ENCODE peak calls at places on chromosomes 3 and 15, in seven cellular contexts. P, Y, F, C, J, U and T are unnamed samples.

GRCh38 chr3:101588626-101589025 is 14.6 kb downstream of the PCNP start:
- DNase-seq in F (no peak), J (no peak), Y (no peak), U (no peak), C (no peak), P (no peak), T (no peak)

GRCh38 chr3:187986514-187986934 is 167.4 kb upstream of the LPP start:
- DNase-seq in J (no peak), P (no peak), U (no peak), Y (no peak), C (no peak), F (no peak), T (no peak)

GRCh38 chr3:133924041-133924440 is 28.4 kb upstream of the RAB6B start:
- DNase-seq in J (no peak), U (no peak), F (no peak), P (no peak), Y (no peak), C (no peak), T (no peak)

GRCh38 chr3:45124956-45125355 is 21.2 kb downstream of the CDCP1 start:
- DNase-seq in Y (no peak), F (no peak), P (no peak), U (no peak), J (no peak), C (no peak), T (no peak)

GRCh38 chr15:87764461-87765236 is 491.9 kb downstream of the NTRK3 start:
- DNase-seq in F (no peak), P (no peak), J (no peak), U (peak; percentile 83), Y (no peak), C (no peak), T (no peak)

GRCh38 chr3:121574449-121574848 is 6.7 kb downstream of the ARGFX start:
- DNase-seq in P (no peak), J (no peak), C (no peak), U (no peak), Y (no peak), F (peak; percentile 44), T (no peak)

GRCh38 chr3:180496995-180497394 is 105.0 kb upstream of the TTC14 start:
- DNase-seq in J (no peak), F (no peak), U (no peak), P (no peak), C (no peak), Y (no peak), T (no peak)

GRCh38 chr3:3105815-3106214 is 4.4 kb downstream of the IL5RA start:
- DNase-seq in U (no peak), C (no peak), F (no peak), J (no peak), Y (no peak), P (no peak), T (no peak)

GRCh38 chr3:37295925-37296324 is 121.5 kb upstream of the LRRFIP2 start:
- DNase-seq in P (no peak), J (no peak), Y (no peak), F (no peak), C (no peak), U (no peak), T (no peak)

GRCh38 chr3:133384331-133385027 is 15.4 kb upstream of the BFSP2 start:
- DNase-seq in Y (peak; percentile 63), J (peak; percentile 40), P (peak; percentile 78), F (peak; percentile 30), U (peak; percentile 88), C (peak; percentile 73), T (peak; percentile 55)

GRCh38 chr15:89167267-89168176 is 53.9 kb downstream of the RLBP1 start:
- DNase-seq in U (no peak), P (no peak), J (peak; percentile 46), F (no peak), C (no peak), Y (no peak), T (no peak)

GRCh38 chr3:58291671-58292338 is 14.2 kb upstream of the RPP14 start:
- DNase-seq in C (no peak), Y (no peak), J (no peak), F (no peak), P (no peak), U (no peak), T (no peak)

GRCh38 chr3:69354948-69355347 is 30.9 kb downstream of the FRMD4B start:
- DNase-seq in U (no peak), Y (no peak), P (no peak), F (no peak), C (no peak), J (no peak), T (no peak)

GRCh38 chr3:17151598-17152373 is 267.0 kb downstream of the PLCL2 start:
- DNase-seq in C (no peak), U (no peak), F (no peak), Y (no peak), P (no peak), J (peak; percentile 21), T (no peak)

GRCh38 chr15:38354321-38354929 is 99.5 kb upstream of the FAM98B start:
- DNase-seq in J (peak; percentile 29), Y (no peak), F (peak; percentile 64), P (no peak), C (peak; percentile 83), U (peak; percentile 66), T (peak; percentile 70)

GRCh38 chr3:63662500-63662899 is 10.0 kb downstream of the SNTN start:
- DNase-seq in C (no peak), Y (no peak), F (peak; percentile 25), U (peak; percentile 49), J (no peak), P (no peak), T (no peak)

DNA sequence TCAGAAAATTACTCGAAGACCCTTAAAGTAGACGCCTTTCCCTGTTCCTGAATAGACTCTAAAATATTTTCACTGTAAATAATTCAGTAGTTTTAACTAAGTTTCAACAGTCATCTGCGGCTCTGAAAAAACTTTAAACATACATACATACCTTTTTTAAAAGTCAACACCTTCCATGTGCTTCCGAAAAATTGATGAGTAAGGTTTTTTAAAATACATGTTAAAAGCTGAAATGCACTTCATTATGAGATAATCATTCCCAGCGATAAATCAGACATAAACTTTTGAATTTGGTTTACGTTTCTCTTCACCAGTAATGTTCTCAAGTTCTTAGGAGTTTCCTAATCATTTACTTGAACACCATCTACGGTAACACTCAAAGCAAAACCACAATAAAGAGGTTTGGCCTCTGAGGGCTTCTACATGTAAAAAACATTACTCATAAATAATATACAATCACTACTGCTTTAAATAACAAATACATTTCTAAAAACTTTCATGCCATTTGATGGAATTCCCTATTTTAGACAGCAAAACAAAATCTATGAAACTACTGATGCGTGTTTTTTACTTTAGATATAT is 403.5 kb downstream of the SHQ1 start:
- DNase-seq in P (no peak), U (no peak), C (no peak), F (no peak), J (no peak), Y (no peak), T (no peak)
- H3K4me1 ChIP-seq in P (peaks cover 43% of the 10 kb centered on the region), U (peaks cover 36% of the 10 kb centered on the region), C (peaks cover 18% of the 10 kb centered on the region), F (peaks cover 11% of the 10 kb centered on the region), J (peaks cover 41% of the 10 kb centered on the region), Y (peaks cover 42% of the 10 kb centered on the region), T (peaks cover 66% of the 10 kb centered on the region)

GRCh38 chr15:90934949-90935751 is at the start of gene UNC45A:
- DNase-seq in P (peak; percentile 97), F (peak; percentile 98), J (peak; percentile 93), C (peak; percentile 95), Y (peak; percentile 95), U (peak; percentile 96), T (peak; percentile 95)

GRCh38 chr15:90933310-90933709 is 961 bp upstream of the HDDC3 start:
- DNase-seq in C (no peak), Y (no peak), F (no peak), U (no peak), J (no peak), P (no peak), T (no peak)

GRCh38 chr15:90932660-90932991 is 277 bp upstream of the HDDC3 start:
- DNase-seq in Y (no peak), U (no peak), P (no peak), J (no peak), C (no peak), F (no peak), T (no peak)

GRCh38 chr15:90931737-90932659 is at the start of gene HDDC3:
- DNase-seq in C (peak; percentile 92), U (peak; percentile 95), P (peak; percentile 96), F (peak; percentile 96), Y (peak; percentile 94), J (peak; percentile 95), T (peak; percentile 95)

GRCh38 chr15:90934256-90934948 is 683 bp upstream of the UNC45A start:
- DNase-seq in C (peak; percentile 89), U (peak; percentile 92), Y (peak; percentile 91), F (peak; percentile 95), J (peak; percentile 86), P (peak; percentile 90), T (peak; percentile 87)
- H3K4me1 ChIP-seq in C (peaks cover 41% of the 10 kb centered on the region), U (peaks cover 12% of the 10 kb centered on the region), Y (peaks cover 52% of the 10 kb centered on the region), F (peaks cover 16% of the 10 kb centered on the region), J (peaks cover 32% of the 10 kb centered on the region), P (peaks cover 45% of the 10 kb centered on the region), T (peaks cover 62% of the 10 kb centered on the region)

DNA sequence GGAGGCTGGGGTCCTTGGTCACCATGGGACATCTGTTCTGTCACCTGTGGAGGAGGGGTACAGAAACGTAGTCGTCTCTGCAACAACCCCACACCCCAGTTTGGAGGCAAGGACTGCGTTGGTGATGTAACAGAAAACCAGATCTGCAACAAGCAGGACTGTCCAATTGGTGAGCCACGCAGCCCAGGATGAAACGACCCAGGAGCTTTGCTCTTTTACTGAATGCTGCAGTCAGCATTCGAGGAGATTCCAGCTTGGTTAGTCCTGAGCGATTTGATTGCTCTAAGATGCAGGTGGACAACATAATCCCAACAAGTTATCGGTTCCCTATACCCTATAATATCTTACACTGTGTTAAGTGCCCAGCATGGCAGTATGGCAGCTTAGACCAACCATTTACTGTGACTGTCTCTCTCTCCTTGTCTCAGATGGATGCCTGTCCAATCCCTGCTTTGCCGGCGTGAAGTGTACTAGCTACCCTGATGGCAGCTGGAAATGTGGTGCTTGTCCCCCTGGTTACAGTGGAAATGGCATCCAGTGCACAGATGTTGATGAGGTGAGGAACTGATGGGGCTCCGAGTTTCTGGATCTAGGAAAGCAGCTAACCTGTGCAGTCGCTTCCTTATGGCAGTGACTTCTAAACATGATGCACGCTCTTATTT is 7.8 kb downstream of the THBS1 start:
- DNase-seq in F (no peak), P (no peak), Y (no peak), C (no peak), J (no peak), U (no peak), T (no peak)
- H3K4me1 ChIP-seq in F (no peaks in the 10 kb centered on the region), P (peaks cover 29% of the 10 kb centered on the region), Y (peaks cover 23% of the 10 kb centered on the region), C (no peaks in the 10 kb centered on the region), J (no peaks in the 10 kb centered on the region), U (no peaks in the 10 kb centered on the region), T (peaks cover 40% of the 10 kb centered on the region)

DNA sequence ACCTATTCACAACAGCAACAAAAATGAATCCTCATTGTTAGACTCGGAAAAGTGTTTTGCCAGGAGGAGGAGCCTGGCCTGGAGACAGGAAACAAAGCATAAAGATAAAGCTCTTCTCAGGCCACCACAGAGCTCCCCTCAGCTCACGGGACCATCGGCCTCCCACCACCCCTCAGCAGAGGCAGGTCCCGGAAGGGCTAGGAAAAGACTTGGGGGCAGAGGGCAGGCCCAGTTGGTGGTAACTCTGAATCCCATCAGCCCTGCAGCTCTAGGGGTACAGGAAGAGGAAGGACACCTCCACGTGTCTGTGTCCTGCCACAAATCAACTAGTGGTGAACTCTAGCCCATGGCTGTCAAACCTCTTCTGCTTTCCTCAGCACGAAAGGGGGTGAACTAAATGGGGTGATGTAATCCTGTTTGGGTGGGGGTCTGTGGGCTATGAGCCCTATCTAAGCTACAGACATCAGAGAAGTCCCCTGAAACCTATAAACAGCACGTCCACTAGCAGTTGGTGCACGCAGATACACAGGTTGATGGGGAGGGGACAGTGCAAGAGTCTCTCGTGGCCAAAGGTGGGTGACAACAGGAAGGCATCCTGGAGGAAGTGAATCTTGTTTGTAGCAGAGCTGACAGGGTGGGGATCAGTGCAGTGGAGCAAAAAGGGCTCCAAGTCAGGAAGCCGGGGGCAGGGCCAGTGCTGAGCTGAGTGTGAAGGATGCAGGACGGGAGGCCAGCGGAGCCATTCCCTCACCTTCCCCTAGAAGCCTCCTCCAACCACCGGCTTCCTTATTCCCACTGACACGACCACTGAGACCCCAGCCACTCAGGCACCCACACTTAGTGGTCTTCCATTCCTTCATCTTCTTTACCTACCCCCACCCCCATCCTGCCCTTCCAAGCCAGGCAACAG is 111.1 kb upstream of the HACD2 start:
- DNase-seq in C (no peak), J (no peak), Y (no peak), P (no peak), F (no peak), U (no peak), T (no peak)
- H3K4me1 ChIP-seq in C (peaks cover 30% of the 10 kb centered on the region), J (peaks cover 9% of the 10 kb centered on the region), Y (peaks cover 53% of the 10 kb centered on the region), P (peaks cover 46% of the 10 kb centered on the region), F (no peaks in the 10 kb centered on the region), U (peaks cover 27% of the 10 kb centered on the region), T (peaks cover 45% of the 10 kb centered on the region)